ENCODE peak calls at places on chromosome 19, in ten cellular contexts. X is small intestine, A is GM23338, Q is epithelial cell of esophagus, J is BE2C, K is Panc1, Z is HepG2, W is A549, F is NT2/D1, S is lung. V is an unnamed sample.

GRCh38 chr19:19956431-19957075 is 55.8 kb downstream of the ZNF93 start:
- DNase-seq in Z (no peak), W (no peak), Q (no peak), J (peak), K (no peak), F (peak), X (no peak), A (peak), S (no peak), V (no peak)

GRCh38 chr19:17314007-17314589 is 4.7 kb downstream of the DDA1 start:
- DNase-seq in Q (no peak), A (no peak), F (no peak), Z (no peak), K (no peak), J (no peak), X (no peak), W (no peak), S (no peak), V (no peak)

GRCh38 chr19:16293133-16294085 is 31.2 kb upstream of the KLF2 start:
- DNase-seq in X (peak), W (peak), K (no peak), J (no peak), F (no peak), Q (peak), A (no peak), S (peak), Z (no peak), V (no peak)

GRCh38 chr19:10390652-10391286 is 10.4 kb upstream of the TYK2 start:
- DNase-seq in Z (peak), W (peak), S (peak), A (peak), X (peak), F (peak), Q (peak), K (peak), J (peak), V (peak)

GRCh38 chr19:49315111-49315510 is 9.9 kb downstream of the SLC6A16 start:
- DNase-seq in J (no peak), Z (no peak), X (no peak), S (peak), F (no peak), K (no peak), W (no peak), A (no peak), Q (no peak), V (no peak)

GRCh38 chr19:1851581-1852293 is 3.5 kb upstream of the REXO1 start:
- DNase-seq in J (peak), F (no peak), Z (no peak), X (no peak), S (no peak), W (no peak), K (no peak), A (peak), Q (no peak), V (peak)

GRCh38 chr19:37997911-37998344 is 90.9 kb downstream of the SIPA1L3 start:
- DNase-seq in F (no peak), Q (peak), Z (no peak), X (no peak), J (no peak), W (peak), S (no peak), K (peak), A (no peak), V (no peak)

GRCh38 chr19:2038284-2039081 is 12.6 kb downstream of the MKNK2 start:
- DNase-seq in S (no peak), Z (no peak), F (no peak), J (no peak), W (no peak), K (no peak), X (no peak), A (no peak), Q (no peak), V (no peak)

GRCh38 chr19:38317104-38317612 is 1.4 kb upstream of the YIF1B start:
- DNase-seq in F (no peak), Z (no peak), Q (no peak), X (no peak), J (no peak), K (no peak), W (no peak), S (no peak), A (no peak), V (no peak)

GRCh38 chr19:45069056-45069455 is 7.2 kb downstream of the ZNF296 start:
- DNase-seq in S (no peak), W (peak), J (peak), F (no peak), A (peak), K (no peak), X (peak), Z (no peak), Q (peak), V (no peak)

GRCh38 chr19:888615-889385 is 4.2 kb downstream of the MED16 start:
- DNase-seq in F (no peak), W (no peak), S (no peak), J (no peak), Z (no peak), Q (no peak), K (no peak), A (no peak), X (no peak), V (no peak)

GRCh38 chr19:17404015-17404414 is 1.4 kb downstream of the BST2 start:
- DNase-seq in J (no peak), Z (no peak), F (no peak), Q (no peak), K (no peak), A (peak), X (no peak), W (no peak), S (no peak), V (no peak)

GRCh38 chr19:17209126-17210036 is 5.8 kb upstream of the USE1 start:
- DNase-seq in J (peak), X (no peak), Q (peak), K (no peak), W (peak), S (no peak), Z (no peak), A (peak), F (peak), V (peak)

GRCh38 chr19:4567584-4568071 is 8.1 kb upstream of the SEMA6B start:
- DNase-seq in Z (peak), J (peak), F (peak), X (peak), A (peak), S (peak), Q (peak), K (no peak), W (peak), V (no peak)

GRCh38 chr19:19465436-19466070 is 49.8 kb downstream of the TSSK6 start:
- DNase-seq in A (no peak), K (no peak), J (no peak), F (no peak), X (no peak), S (no peak), Q (no peak), Z (no peak), W (no peak), V (no peak)

GRCh38 chr19:20503536-20503935 is 62.0 kb downstream of the ZNF737 start:
- DNase-seq in W (no peak), F (no peak), S (peak), X (no peak), J (no peak), Z (no peak), K (peak), Q (peak), A (no peak), V (no peak)

GRCh38 chr19:39045506-39045905 is 13.2 kb upstream of the FBXO27 start:
- DNase-seq in X (no peak), K (no peak), Z (no peak), W (no peak), S (no peak), A (no peak), F (no peak), Q (no peak), J (no peak), V (no peak)

GRCh38 chr19:46181386-46181774 is 33.3 kb downstream of the IGFL2 start:
- DNase-seq in K (no peak), J (no peak), X (no peak), Q (peak), S (no peak), A (no peak), F (no peak), W (peak), Z (no peak), V (no peak)

GRCh38 chr19:5059191-5059579 is 90.3 kb downstream of the KDM4B start:
- DNase-seq in F (no peak), A (no peak), K (no peak), J (no peak), Z (no peak), X (no peak), W (no peak), S (no peak), Q (no peak), V (no peak)

GRCh38 chr19:12668937-12669271 is 2.3 kb downstream of the WDR83 start:
- DNase-seq in F (no peak), S (peak), J (no peak), Q (peak), X (peak), Z (peak), A (peak), W (peak), K (no peak), V (no peak)

GRCh38 chr19:47187797-47188196 is 43.2 kb downstream of the BBC3 start:
- DNase-seq in A (no peak), J (no peak), Z (no peak), Q (no peak), S (no peak), F (no peak), W (no peak), X (peak), K (no peak), V (no peak)

GRCh38 chr19:46221981-46222610 is 7.4 kb upstream of the IGFL1 start:
- DNase-seq in Q (peak), X (no peak), K (no peak), Z (no peak), W (peak), J (no peak), F (no peak), A (peak), S (peak), V (no peak)

GRCh38 chr19:4711211-4711610 is 12.4 kb downstream of the DPP9 start:
- DNase-seq in K (no peak), J (no peak), S (no peak), A (no peak), X (no peak), Q (no peak), W (no peak), Z (no peak), F (no peak), V (no peak)

GRCh38 chr19:16587031-16588023 is 15.1 kb upstream of the SLC35E1 start:
- DNase-seq in S (peak), Z (no peak), X (no peak), F (no peak), J (no peak), K (no peak), Q (peak), A (peak), W (no peak), V (peak)

GRCh38 chr19:51514866-51515481 is 13.4 kb upstream of the SIGLEC12 start:
- DNase-seq in F (peak), Q (peak), J (no peak), Z (peak), K (peak), W (peak), S (no peak), X (peak), A (peak), V (peak)

DNA sequence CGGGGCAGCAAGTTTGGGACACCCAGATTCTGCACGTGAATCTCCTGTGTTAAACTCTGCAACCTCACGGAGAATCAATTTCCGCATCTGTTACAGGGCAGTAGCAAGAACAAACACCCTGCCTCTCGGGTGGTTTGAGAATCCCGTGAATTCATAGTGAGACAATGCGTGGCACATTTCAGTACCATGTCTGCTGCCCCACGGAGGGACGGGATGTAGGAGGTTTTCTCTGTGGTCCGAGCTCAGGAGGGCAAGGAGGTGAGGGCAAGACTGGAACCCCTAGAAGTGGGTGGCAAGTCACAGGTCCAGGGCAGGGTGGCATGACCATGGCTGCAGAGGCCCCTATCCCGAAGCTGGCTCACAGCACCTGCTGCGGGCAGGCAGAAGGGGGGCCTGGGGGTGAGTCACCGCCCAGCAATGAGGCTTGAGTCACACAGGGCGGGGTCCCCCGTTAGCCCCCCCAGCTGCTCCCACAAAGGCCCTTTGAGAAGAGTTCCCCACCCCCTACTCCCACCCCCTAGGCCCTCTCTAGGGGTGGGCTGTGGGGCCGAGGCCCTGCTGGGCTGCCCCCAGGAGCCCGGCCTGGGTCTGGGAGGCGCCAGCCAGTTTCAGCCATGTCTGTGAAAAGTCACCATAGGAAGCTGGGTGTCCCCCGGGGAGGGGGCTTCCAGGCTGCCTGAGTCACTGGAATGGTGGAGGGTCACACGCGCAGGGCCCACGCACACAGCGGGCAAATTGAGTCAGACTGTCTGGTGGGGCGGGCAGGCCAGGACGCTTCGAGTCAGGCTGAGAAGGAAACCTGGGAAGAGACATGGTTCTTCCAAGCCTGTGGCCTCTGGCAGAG is 25.8 kb upstream of the NANOS3 start:
- DNase-seq in W (peak), A (no peak), S (peak), F (no peak), X (peak), J (no peak), K (no peak), Q (peak), Z (peak), V (no peak)
- H3K4me3 ChIP-seq in W (peak), A (peak), S (no peak), F (peak), X (no peak), J (peak), K (peak), Q (peak), Z (peak), V (no peak)

GRCh38 chr19:48258350-48258749 is 2.6 kb upstream of the CARD8 start:
- DNase-seq in X (peak), K (no peak), Q (no peak), S (no peak), F (no peak), Z (no peak), J (no peak), W (no peak), A (no peak), V (no peak)
- H3K4me3 ChIP-seq in X (no peak), K (no peak), Q (no peak), S (no peak), F (no peak), Z (no peak), J (no peak), W (no peak), A (no peak), V (no peak)

GRCh38 chr19:54160948-54161347 is 1.4 kb upstream of the LENG1 start:
- DNase-seq in S (no peak), W (no peak), J (no peak), Q (no peak), K (no peak), F (no peak), A (peak), X (no peak), Z (no peak), V (no peak)

GRCh38 chr19:54164369-54165068 is 5.0 kb upstream of the LENG1 start:
- DNase-seq in J (peak), A (peak), X (peak), F (no peak), S (peak), Z (no peak), Q (peak), W (peak), K (no peak), V (no peak)

GRCh38 chr19:54162241-54162805 is 2.8 kb upstream of the LENG1 start:
- DNase-seq in W (peak), F (no peak), K (peak), S (peak), A (peak), X (peak), J (peak), Z (no peak), Q (peak), V (peak)

GRCh38 chr19:54165222-54165621 is 5.7 kb upstream of the LENG1 start:
- DNase-seq in X (no peak), K (no peak), F (no peak), Z (no peak), A (peak), S (no peak), W (no peak), J (no peak), Q (no peak), V (no peak)

GRCh38 chr19:54162884-54163283 is 3.4 kb upstream of the LENG1 start:
- DNase-seq in F (no peak), Z (no peak), S (no peak), W (no peak), K (no peak), A (no peak), J (no peak), Q (no peak), X (no peak), V (no peak)
- H3K4me3 ChIP-seq in F (no peak), Z (no peak), S (no peak), W (peak), K (peak), A (peak), J (no peak), Q (no peak), X (no peak), V (no peak)

GRCh38 chr19:42198676-42199439 is 18.6 kb downstream of the DEDD2 start:
- DNase-seq in A (peak), Z (no peak), W (no peak), K (no peak), S (no peak), J (no peak), F (no peak), Q (no peak), X (peak), V (peak)
- H3K4me3 ChIP-seq in A (no peak), Z (no peak), W (no peak), K (no peak), S (no peak), J (no peak), F (no peak), Q (no peak), X (no peak), V (peak)

DNA sequence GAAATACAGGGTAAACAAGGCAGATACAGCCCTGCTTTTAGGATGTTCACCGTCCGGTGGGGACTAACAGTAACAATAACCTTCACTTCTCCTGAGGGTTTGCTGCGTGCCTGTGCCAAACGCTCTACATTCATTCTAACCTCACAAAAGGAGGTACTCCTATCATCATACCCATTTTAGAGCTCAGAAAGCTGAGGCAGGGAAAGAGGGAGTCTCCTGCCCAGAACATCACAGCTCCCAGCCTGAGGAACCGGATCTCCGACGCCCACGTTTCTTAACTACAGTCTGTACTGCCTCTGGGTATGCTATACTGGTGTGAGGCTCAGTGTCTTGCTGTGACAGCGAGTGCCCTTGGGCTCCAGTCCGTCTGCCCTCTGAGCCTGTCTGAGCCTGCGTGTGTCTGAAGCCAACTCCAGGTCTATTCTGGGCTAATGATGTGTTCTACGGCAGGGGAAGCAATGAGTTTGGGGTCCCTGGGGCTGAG is 5.1 kb downstream of the LIPE start:
- DNase-seq in Z (no peak), W (no peak), J (no peak), K (no peak), X (no peak), Q (peak), F (no peak), A (no peak), S (no peak), V (no peak)
- H3K4me3 ChIP-seq in Z (no peak), W (no peak), J (peak), K (no peak), X (no peak), Q (peak), F (no peak), A (peak), S (no peak), V (peak)

GRCh38 chr19:3406571-3407111 is 40.3 kb downstream of the NFIC start:
- DNase-seq in S (no peak), X (no peak), K (no peak), Z (no peak), J (no peak), W (no peak), F (no peak), A (no peak), Q (no peak), V (no peak)

GRCh38 chr19:3409346-3410064 is 43.1 kb downstream of the NFIC start:
- DNase-seq in J (peak), W (no peak), Q (no peak), A (no peak), X (no peak), S (no peak), F (no peak), K (no peak), Z (peak), V (no peak)

GRCh38 chr19:3408996-3409345 is 42.6 kb downstream of the NFIC start:
- DNase-seq in A (no peak), X (no peak), W (no peak), J (no peak), S (no peak), K (no peak), F (no peak), Z (no peak), Q (no peak), V (no peak)

GRCh38 chr19:3405261-3405653 is 38.9 kb downstream of the NFIC start:
- DNase-seq in W (no peak), Q (no peak), J (no peak), Z (no peak), S (no peak), A (no peak), K (no peak), X (no peak), F (no peak), V (no peak)

GRCh38 chr19:3407556-3408516 is 41.5 kb downstream of the NFIC start:
- DNase-seq in Z (peak), S (no peak), F (no peak), X (no peak), J (no peak), Q (no peak), W (no peak), A (no peak), K (no peak), V (no peak)
- H3K4me3 ChIP-seq in Z (no peak), S (no peak), F (no peak), X (no peak), J (no peak), Q (no peak), W (no peak), A (no peak), K (no peak), V (no peak)

GRCh38 chr19:6440905-6441304 is 7.3 kb upstream of the SLC25A41 start:
- DNase-seq in K (no peak), A (no peak), X (no peak), Z (no peak), S (no peak), J (no peak), F (no peak), W (no peak), Q (no peak), V (no peak)

GRCh38 chr19:6439743-6440142 is 6.2 kb upstream of the SLC25A41 start:
- DNase-seq in X (no peak), K (no peak), Z (no peak), A (no peak), Q (no peak), W (no peak), F (no peak), S (no peak), J (no peak), V (no peak)

GRCh38 chr19:6443986-6444385 is 10.4 kb upstream of the SLC25A41 start:
- DNase-seq in S (no peak), J (no peak), F (no peak), X (no peak), Q (no peak), K (no peak), Z (no peak), A (no peak), W (no peak), V (no peak)

GRCh38 chr19:6446452-6446851 is 12.9 kb upstream of the SLC25A41 start:
- DNase-seq in Q (no peak), F (no peak), K (no peak), A (no peak), Z (no peak), S (no peak), J (no peak), X (no peak), W (no peak), V (no peak)

DNA sequence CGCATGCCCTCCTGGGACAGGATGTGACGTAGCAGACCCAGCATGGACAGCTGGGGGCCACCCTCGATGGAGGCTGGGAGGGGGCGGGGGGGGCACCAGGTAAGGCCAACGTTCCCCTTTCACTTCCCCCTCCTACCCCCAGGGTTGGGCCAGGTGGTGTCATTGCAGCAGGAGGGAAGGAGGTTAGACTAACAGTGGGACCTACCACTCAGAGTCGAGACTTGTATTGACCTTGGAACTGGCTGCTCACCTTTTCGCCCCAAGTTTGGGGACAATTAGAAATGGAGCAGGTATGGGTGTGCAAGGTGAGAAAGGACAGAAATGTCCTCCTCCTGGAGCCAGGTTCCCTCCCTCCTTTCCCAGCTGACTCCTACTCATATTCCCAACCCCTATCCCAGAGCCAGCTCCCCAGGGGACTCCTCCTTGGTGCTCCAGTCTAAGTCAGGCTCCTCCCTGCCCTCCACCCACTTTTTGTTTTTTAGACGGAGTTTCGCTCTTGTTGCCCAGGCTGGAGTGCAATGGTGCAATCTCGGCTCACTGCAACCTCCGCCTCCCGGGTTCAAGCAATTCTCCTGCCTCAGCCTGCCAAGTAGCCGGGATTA is 8.6 kb upstream of the SLC25A41 start:
- DNase-seq in K (no peak), S (no peak), Q (no peak), W (no peak), A (no peak), X (no peak), F (no peak), J (no peak), Z (no peak), V (no peak)
- H3K4me3 ChIP-seq in K (no peak), S (no peak), Q (no peak), W (no peak), A (no peak), X (no peak), F (no peak), J (no peak), Z (no peak), V (no peak)

GRCh38 chr19:42282036-42282762 is 13.1 kb downstream of the CIC start:
- DNase-seq in S (no peak), F (no peak), K (no peak), A (no peak), Q (no peak), X (no peak), Z (no peak), W (no peak), J (peak), V (no peak)
- H3K4me3 ChIP-seq in S (no peak), F (peak), K (no peak), A (peak), Q (peak), X (no peak), Z (peak), W (peak), J (peak), V (peak)